ENCODE peak calls at places on chromosomes 16 and 17, in four cellular contexts. Q, X, E and O are unnamed samples.

GRCh38 chr17:68909066-68909465 is 46.1 kb downstream of the ABCA8 start:
- DNase-seq in X (peak; percentile 44), E (no peak), Q (peak; percentile 45), O (no peak)

GRCh38 chr16:54275956-54276355 is 10.6 kb downstream of the IRX3 start:
- DNase-seq in X (no peak), Q (no peak), E (no peak), O (peak; percentile 16)

GRCh38 chr17:74008196-74008595 is 195.3 kb upstream of the RPL38 start:
- DNase-seq in Q (no peak), X (no peak), E (no peak), O (no peak)

GRCh38 chr17:48483004-48483403 is 47.8 kb downstream of the HOXB1 start:
- DNase-seq in Q (no peak), E (no peak), X (no peak), O (no peak)

GRCh38 chr16:1602285-1602684 is 9.6 kb downstream of the IFT140 start:
- DNase-seq in E (no peak), Q (peak; percentile 82), X (no peak), O (no peak)

GRCh38 chr17:59406278-59406677 is 74.8 kb downstream of the YPEL2 start:
- DNase-seq in X (no peak), E (no peak), Q (no peak), O (no peak)

GRCh38 chr17:68501074-68501473 is 11.2 kb upstream of the PRKAR1A start:
- DNase-seq in X (no peak), E (no peak), Q (no peak), O (no peak)

GRCh38 chr17:12078791-12079190 is 58.1 kb downstream of the MAP2K4 start:
- DNase-seq in E (no peak), X (no peak), Q (no peak), O (no peak)

GRCh38 chr17:10063730-10064221 is 134.6 kb downstream of the GAS7 start:
- DNase-seq in E (no peak), Q (no peak), X (no peak), O (no peak)

GRCh38 chr16:29743827-29744531 is 1.8 kb downstream of the C16orf54 start:
- DNase-seq in E (no peak), Q (no peak), X (no peak), O (no peak)

GRCh38 chr17:40415390-40415789 is 2.3 kb downstream of the TOP2A start:
- DNase-seq in X (no peak), Q (no peak), E (no peak), O (no peak)

GRCh38 chr16:9913604-9914330 is 268.5 kb downstream of the GRIN2A start:
- DNase-seq in Q (no peak), X (no peak), E (no peak), O (no peak)

GRCh38 chr17:50863221-50863843 is 2.8 kb downstream of the TOB1 start:
- DNase-seq in Q (peak; percentile 56), E (no peak), X (no peak), O (no peak)

GRCh38 chr17:42409467-42410351 is 13.3 kb downstream of the CAVIN1 start:
- DNase-seq in X (peak; percentile 68), Q (peak; percentile 58), E (peak; percentile 72), O (peak; percentile 92)

GRCh38 chr16:65117701-65118448 is 4.0 kb downstream of the CDH11 start:
- DNase-seq in X (peak; percentile 73), Q (peak; percentile 67), E (no peak), O (peak; percentile 72)

GRCh38 chr16:54654429-54654828 is 276.2 kb upstream of the IRX5 start:
- DNase-seq in Q (no peak), E (no peak), X (no peak), O (no peak)

GRCh38 chr17:11330871-11331270 is 89.9 kb downstream of the SHISA6 start:
- DNase-seq in E (no peak), X (peak; percentile 48), Q (no peak), O (no peak)

GRCh38 chr17:19747829-19748806 is at the start of gene ALDH3A1:
- DNase-seq in E (no peak), Q (no peak), X (no peak), O (no peak)

GRCh38 chr16:83781-84615 is 6.0 kb downstream of the MPG start:
- DNase-seq in Q (no peak), E (no peak), X (no peak), O (no peak)

GRCh38 chr17:51636291-51636690 is 375.9 kb downstream of the UTP18 start:
- DNase-seq in Q (no peak), X (no peak), E (no peak), O (no peak)

GRCh38 chr17:55316499-55316898 is 51.7 kb downstream of the HLF start:
- DNase-seq in Q (no peak), E (no peak), X (no peak), O (no peak)

GRCh38 chr17:65553009-65553645 is 8.3 kb downstream of the AXIN2 start:
- DNase-seq in X (no peak), Q (no peak), E (no peak), O (no peak)

GRCh38 chr16:11145173-11145820 is 110.7 kb downstream of the SOCS1 start:
- DNase-seq in E (no peak), Q (no peak), X (no peak), O (no peak)

GRCh38 chr16:71356051-71356740 is 2.3 kb upstream of the CALB2 start:
- DNase-seq in X (no peak), Q (no peak), E (no peak), O (peak; percentile 58)

GRCh38 chr17:72465191-72466024 is 344.6 kb downstream of the SOX9 start:
- DNase-seq in X (no peak), Q (no peak), E (peak; percentile 85), O (no peak)

GRCh38 chr16:53546988-53547391 is 44.0 kb upstream of the AKTIP start:
- DNase-seq in Q (no peak), X (no peak), E (peak; percentile 62), O (no peak)

GRCh38 chr16:23148166-23148512 is 1.1 kb downstream of the USP31 start:
- DNase-seq in E (no peak), Q (no peak), X (no peak), O (no peak)

GRCh38 chr16:23149267-23149992 is at the start of gene USP31:
- DNase-seq in E (peak; percentile 95), X (peak; percentile 90), Q (peak; percentile 95), O (peak; percentile 96)

GRCh38 chr16:23149993-23150364 is 727 bp upstream of the USP31 start:
- DNase-seq in Q (no peak), E (no peak), X (no peak), O (no peak)

GRCh38 chr16:23147666-23148065 is 1.6 kb downstream of the USP31 start:
- DNase-seq in Q (no peak), X (no peak), E (no peak), O (no peak)

GRCh38 chr16:23148513-23149266 is 562 bp downstream of the USP31 start:
- DNase-seq in Q (peak; percentile 80), X (peak; percentile 56), E (peak; percentile 69), O (peak; percentile 79)
- TF ChIP-seq POLR2A in Q (no peak), X (no peak), E (no peak), O (no peak)

GRCh38 chr17:36089888-36090836 is at the start of gene CCL3:
- DNase-seq in Q (no peak), X (no peak), E (no peak), O (no peak)
- H3K4me1 ChIP-seq in Q (no peaks in the 10 kb centered on the region), X (no peaks in the 10 kb centered on the region), E (no peaks in the 10 kb centered on the region), O (no peaks in the 10 kb centered on the region)

GRCh38 chr16:66516808-66517585 is 32.9 kb downstream of the TK2 start:
- DNase-seq in Q (peak; percentile 97), X (peak; percentile 99), E (peak; percentile 96), O (peak; percentile 96)
- TF ChIP-seq POLR2A in Q (no peak), X (peak; percentile 55), E (no peak), O (no peak)

GRCh38 chr16:81483970-81484595 is 39.5 kb downstream of the CMIP start:
- DNase-seq in E (no peak), Q (no peak), X (no peak), O (no peak)
- H3K4me1 ChIP-seq in E (no peaks in the 10 kb centered on the region), Q (peaks cover 21% of the 10 kb centered on the region), X (peaks cover 10% of the 10 kb centered on the region), O (peaks cover 48% of the 10 kb centered on the region)

DNA sequence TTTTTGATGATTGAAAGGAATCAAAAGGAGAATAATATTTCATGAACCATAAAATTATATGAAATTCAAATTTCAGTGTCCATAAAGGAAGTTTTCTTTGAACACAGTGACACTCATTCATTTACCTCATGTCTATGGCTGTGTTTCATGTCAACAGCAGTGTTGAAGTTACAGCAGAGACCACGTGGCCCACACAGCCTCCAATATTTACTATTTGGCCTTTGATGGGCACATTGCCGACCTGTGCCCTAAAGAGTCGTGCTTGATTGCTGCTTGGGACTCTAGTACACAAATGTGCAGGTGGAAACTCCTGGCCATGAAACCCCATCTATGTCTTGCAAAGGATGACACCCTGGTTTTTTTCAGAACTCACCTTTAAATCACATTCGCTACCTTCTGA is 57.0 kb downstream of the CES1 start:
- DNase-seq in E (no peak), Q (no peak), X (no peak), O (no peak)
- TF ChIP-seq POLR2A in E (no peak), Q (no peak), X (no peak), O (no peak)

GRCh38 chr16:85169333-85170065 is 57.2 kb upstream of the CIBAR2 start:
- DNase-seq in E (no peak), Q (no peak), X (no peak), O (no peak)

GRCh38 chr16:85171809-85172464 is 59.7 kb upstream of the CIBAR2 start:
- DNase-seq in Q (no peak), X (no peak), E (no peak), O (no peak)

GRCh38 chr16:85168732-85169256 is 56.5 kb upstream of the CIBAR2 start:
- DNase-seq in Q (peak; percentile 80), E (no peak), X (peak; percentile 83), O (peak; percentile 86)

GRCh38 chr16:85171004-85171808 is 58.9 kb upstream of the CIBAR2 start:
- DNase-seq in X (no peak), Q (no peak), E (no peak), O (no peak)

GRCh38 chr16:85170066-85171003 is 58.1 kb upstream of the CIBAR2 start:
- DNase-seq in Q (no peak), E (no peak), X (no peak), O (no peak)
- H3K4me1 ChIP-seq in Q (peaks cover 52% of the 10 kb centered on the region), E (no peaks in the 10 kb centered on the region), X (peaks cover 28% of the 10 kb centered on the region), O (peaks cover 83% of the 10 kb centered on the region)

GRCh38 chr17:82648165-82648668 is at the start of gene WDR45B:
- DNase-seq in X (peak; percentile 95), Q (peak; percentile 95), E (peak; percentile 90), O (peak; percentile 96)

GRCh38 chr17:82645516-82645915 is 2.7 kb downstream of the WDR45B start:
- DNase-seq in Q (no peak), X (no peak), E (no peak), O (no peak)

GRCh38 chr17:82648761-82649474 is 674 bp upstream of the WDR45B start:
- DNase-seq in E (no peak), X (peak; percentile 77), Q (peak; percentile 74), O (peak; percentile 84)

GRCh38 chr17:82649501-82650261 is 1.4 kb upstream of the WDR45B start:
- DNase-seq in Q (peak; percentile 48), X (no peak), E (no peak), O (no peak)

DNA sequence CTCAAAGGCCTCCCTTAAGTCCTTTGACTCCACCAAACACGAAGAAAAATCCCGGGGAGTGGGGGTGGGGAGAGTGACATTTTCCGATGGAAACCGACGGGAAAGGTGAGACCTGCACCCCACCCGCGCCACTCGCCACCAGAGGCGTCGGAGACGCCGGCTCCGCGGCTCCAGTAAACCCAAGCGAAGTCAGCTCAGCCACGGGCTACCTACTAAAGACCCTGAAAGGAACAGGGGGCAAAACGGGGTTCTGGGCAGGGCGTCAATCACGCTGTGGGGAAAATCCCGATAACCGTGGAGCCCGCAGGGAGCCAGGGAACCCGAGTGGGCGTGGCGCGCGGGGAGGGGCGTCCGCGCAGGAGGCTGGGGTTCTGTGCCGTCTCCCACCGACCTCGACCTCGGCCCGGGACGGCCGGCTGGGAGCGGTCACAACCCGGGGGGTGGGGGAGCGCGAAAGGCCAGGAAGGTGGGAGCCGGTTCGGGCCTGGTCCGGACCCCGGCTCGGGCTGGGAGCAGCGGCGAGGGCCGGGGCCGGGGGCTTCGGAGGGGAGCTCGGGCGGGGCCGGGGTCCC is 565 bp downstream of the WDR45B start:
- DNase-seq in E (no peak), X (no peak), Q (peak; percentile 68), O (peak; percentile 82)
- TF ChIP-seq POLR2A in E (no peak), X (no peak), Q (no peak), O (no peak)